ENCODE peak calls at places on chromosomes 12 and 14, in nine cellular contexts. S, Y, A, H, V, I, F, R and P are unnamed samples.

GRCh38 chr14:54314365-54315134 is 82.3 kb upstream of the CDKN3 start:
- DNase-seq in S (no peak), Y (no peak), A (no peak), H (no peak), V (no peak), I (no peak), F (no peak), R (no peak), P (no peak)

GRCh38 chr12:113114447-113115178 is 20.9 kb downstream of the RASAL1 start:
- DNase-seq in S (no peak), Y (no peak), A (no peak), H (no peak), V (no peak), I (no peak), F (no peak), R (no peak), P (no peak)

GRCh38 chr14:66017960-66018359 is 468.2 kb upstream of the CCDC196 start:
- DNase-seq in S (no peak), Y (no peak), A (no peak), H (no peak), V (no peak), I (no peak), F (no peak), R (no peak), P (no peak)

GRCh38 chr14:97180304-97181200 is 383.4 kb downstream of the VRK1 start:
- DNase-seq in S (no peak), Y (no peak), A (peak), H (no peak), V (no peak), I (peak), F (no peak), R (no peak), P (no peak)

GRCh38 chr14:44463386-44464004 is 43.6 kb downstream of the FSCB start:
- DNase-seq in S (no peak), Y (peak), A (no peak), H (no peak), V (no peak), I (no peak), F (no peak), R (no peak), P (no peak)

GRCh38 chr12:55188974-55189556 is 31.8 kb upstream of the OR10A7 start:
- DNase-seq in S (peak), Y (peak), A (peak), H (peak), V (no peak), I (peak), F (peak), R (peak), P (peak)

GRCh38 chr14:69573205-69573840 is 1.3 kb downstream of the CCDC177 start:
- DNase-seq in S (peak), Y (no peak), A (no peak), H (no peak), V (no peak), I (no peak), F (no peak), R (no peak), P (no peak)

GRCh38 chr12:19665105-19665900 is 226.0 kb downstream of the AEBP2 start:
- DNase-seq in S (no peak), Y (no peak), A (no peak), H (no peak), V (no peak), I (no peak), F (no peak), R (no peak), P (no peak)

GRCh38 chr14:36420288-36420687 is 99.7 kb downstream of the NKX2-1 start:
- DNase-seq in S (no peak), Y (no peak), A (no peak), H (no peak), V (no peak), I (no peak), F (no peak), R (no peak), P (no peak)

GRCh38 chr14:43894534-43894933 is 612.5 kb downstream of the FSCB start:
- DNase-seq in S (no peak), Y (no peak), A (no peak), H (no peak), V (no peak), I (no peak), F (peak), R (no peak), P (no peak)

GRCh38 chr12:82326905-82327503 is 31.2 kb downstream of the CCDC59 start:
- DNase-seq in S (no peak), Y (peak), A (peak), H (no peak), V (no peak), I (no peak), F (peak), R (peak), P (peak)

GRCh38 chr14:31582286-31582691 is 21.1 kb downstream of the NUBPL start:
- DNase-seq in S (no peak), Y (no peak), A (peak), H (no peak), V (no peak), I (no peak), F (peak), R (no peak), P (no peak)

GRCh38 chr12:102063066-102063465 is 1.3 kb upstream of the WASHC3 start:
- DNase-seq in S (no peak), Y (no peak), A (no peak), H (no peak), V (no peak), I (no peak), F (no peak), R (no peak), P (no peak)

GRCh38 chr12:31220633-31221565 is 105.1 kb downstream of the SINHCAF start:
- DNase-seq in S (no peak), Y (no peak), A (no peak), H (no peak), V (no peak), I (no peak), F (peak), R (no peak), P (peak)

GRCh38 chr12:131618303-131618658 is 92.6 kb upstream of the SFSWAP start:
- DNase-seq in S (no peak), Y (no peak), A (no peak), H (no peak), V (no peak), I (no peak), F (no peak), R (no peak), P (no peak)

GRCh38 chr12:19885092-19885813 is 446.0 kb downstream of the AEBP2 start:
- DNase-seq in S (no peak), Y (no peak), A (no peak), H (no peak), V (no peak), I (no peak), F (peak), R (no peak), P (no peak)

GRCh38 chr14:54446201-54446693 is 5.1 kb upstream of the CNIH1 start:
- DNase-seq in S (no peak), Y (peak), A (no peak), H (no peak), V (no peak), I (no peak), F (no peak), R (no peak), P (peak)

GRCh38 chr12:12704593-12705230 is 8.7 kb upstream of the GPR19 start:
- DNase-seq in S (peak), Y (peak), A (peak), H (peak), V (no peak), I (no peak), F (peak), R (peak), P (peak)

GRCh38 chr14:73997108-73997943 is 21.8 kb downstream of the ENTPD5 start:
- DNase-seq in S (no peak), Y (no peak), A (no peak), H (no peak), V (no peak), I (no peak), F (no peak), R (no peak), P (no peak)

GRCh38 chr12:105315130-105315529 is 15.4 kb upstream of the C12orf75 start:
- DNase-seq in S (no peak), Y (no peak), A (no peak), H (no peak), V (no peak), I (no peak), F (no peak), R (no peak), P (no peak)

GRCh38 chr12:84856156-84856900 is 56.3 kb downstream of the SLC6A15 start:
- DNase-seq in S (no peak), Y (no peak), A (no peak), H (no peak), V (no peak), I (peak), F (no peak), R (no peak), P (peak)

GRCh38 chr14:83164591-83164990 is 1630.9 kb upstream of the SEL1L start:
- DNase-seq in S (no peak), Y (no peak), A (no peak), H (no peak), V (no peak), I (no peak), F (no peak), R (no peak), P (no peak)